ENCODE peak calls at places on chromosomes 1 and 21, in seven cellular contexts. A is prostate gland; V is dorsolateral prefrontal cortex; J is Karpas-422; B is OCI-LY7; U is keratinocyte; R is CD8-positive, alpha-beta memory T cell. X is an unnamed sample.

GRCh38 chr1:244435562-244436205 is 16.0 kb downstream of the ADSS2 start:
- DNase-seq in A (no peak), B (no peak), U (no peak), V (no peak), R (no peak), J (no peak), X (no peak)

GRCh38 chr1:228259951-228260350 is 52.1 kb downstream of the OBSCN start:
- DNase-seq in V (no peak), U (no peak), J (no peak), A (no peak), R (no peak), B (no peak), X (no peak)

GRCh38 chr21:24011087-24011486 is 1596.2 kb downstream of the MRPL39 start:
- DNase-seq in U (no peak), A (no peak), V (no peak), B (no peak), J (no peak), R (no peak), X (no peak)

GRCh38 chr1:216702170-216702569 is 21.1 kb downstream of the ESRRG start:
- DNase-seq in U (no peak), J (peak), V (no peak), B (peak), A (no peak), R (no peak), X (no peak)

GRCh38 chr1:210292276-210292851 is 36.3 kb upstream of the HHAT start:
- DNase-seq in R (no peak), A (peak), U (no peak), V (no peak), J (no peak), B (no peak), X (no peak)

GRCh38 chr1:6969106-6969505 is 183.9 kb downstream of the CAMTA1 start:
- DNase-seq in J (no peak), V (no peak), B (no peak), U (no peak), A (no peak), R (no peak), X (no peak)

GRCh38 chr1:198265073-198265661 is 108.4 kb downstream of the NEK7 start:
- DNase-seq in V (no peak), B (no peak), J (no peak), U (no peak), A (no peak), R (no peak), X (no peak)

GRCh38 chr1:182784556-182785171 is 4.9 kb upstream of the NPL start:
- DNase-seq in V (no peak), A (peak), J (peak), U (no peak), R (peak), B (peak), X (no peak)

GRCh38 chr1:160438935-160439334 is 38.6 kb downstream of the VANGL2 start:
- DNase-seq in V (no peak), B (peak), R (no peak), J (no peak), U (no peak), A (no peak), X (no peak)

GRCh38 chr1:204001166-204001901 is 71.6 kb upstream of the SOX13 start:
- DNase-seq in B (no peak), J (no peak), A (no peak), U (no peak), V (no peak), R (no peak), X (no peak)

GRCh38 chr21:32302560-32302959 is 3.9 kb downstream of the MRAP start:
- DNase-seq in B (no peak), J (no peak), A (no peak), V (no peak), R (no peak), U (no peak), X (no peak)

GRCh38 chr1:20405893-20406604 is 80.0 kb downstream of the CAMK2N1 start:
- DNase-seq in J (peak), B (peak), A (no peak), V (no peak), U (no peak), R (no peak), X (no peak)

GRCh38 chr1:2046225-2046917 is 3.8 kb upstream of the PRKCZ start:
- DNase-seq in U (no peak), R (no peak), V (no peak), B (peak), J (peak), A (peak), X (peak)

GRCh38 chr1:3467096-3468036 is 12.9 kb downstream of the ARHGEF16 start:
- DNase-seq in V (no peak), B (no peak), A (no peak), J (no peak), R (no peak), U (no peak), X (no peak)

GRCh38 chr1:14507227-14507626 is 91.3 kb upstream of the KAZN start:
- DNase-seq in R (no peak), J (no peak), A (no peak), U (no peak), B (no peak), V (no peak), X (no peak)

GRCh38 chr1:39590546-39590945 is 14.0 kb upstream of the PABPC4 start:
- DNase-seq in B (no peak), U (no peak), A (no peak), V (no peak), J (no peak), R (no peak), X (no peak)

GRCh38 chr1:167092653-167093052 is 1.2 kb upstream of the STYXL2 start:
- DNase-seq in R (no peak), U (no peak), V (no peak), B (no peak), J (no peak), A (no peak), X (no peak)

GRCh38 chr1:100879422-100879821 is 15.2 kb downstream of the EXTL2 start:
- DNase-seq in B (no peak), A (no peak), R (no peak), J (no peak), V (no peak), U (no peak), X (no peak)

GRCh38 chr21:26641062-26641461 is 68.0 kb upstream of the CYYR1 start:
- DNase-seq in A (no peak), V (no peak), R (no peak), B (no peak), U (no peak), J (no peak), X (no peak)

GRCh38 chr1:20339811-20340457 is 49.3 kb downstream of the VWA5B1 start:
- DNase-seq in U (no peak), R (no peak), B (no peak), V (no peak), A (no peak), J (no peak), X (no peak)

GRCh38 chr1:226126824-226127591 is 59.5 kb downstream of the ACBD3 start:
- DNase-seq in R (no peak), U (no peak), B (peak), J (no peak), V (no peak), A (peak), X (no peak)

GRCh38 chr1:218739426-218739825 is 394.3 kb downstream of the TGFB2 start:
- DNase-seq in R (no peak), J (no peak), B (no peak), U (no peak), A (no peak), V (no peak), X (no peak)

GRCh38 chr1:228178737-228179720 is 13.4 kb downstream of the IBA57 start:
- DNase-seq in V (no peak), R (no peak), A (no peak), J (no peak), B (no peak), U (no peak), X (no peak)

GRCh38 chr1:241518447-241519307 is 878 bp downstream of the FH start:
- DNase-seq in J (peak), V (no peak), R (peak), B (peak), A (no peak), U (no peak), X (no peak)

GRCh38 chr1:27116697-27117096 is 38.2 kb downstream of the SLC9A1 start:
- DNase-seq in B (no peak), V (no peak), R (no peak), J (no peak), U (no peak), A (no peak), X (no peak)

GRCh38 chr1:1204425-1204920 is 1.9 kb downstream of the TNFRSF18 start:
- DNase-seq in B (no peak), U (no peak), V (no peak), A (no peak), R (no peak), J (no peak), X (no peak)

GRCh38 chr1:211473823-211474222 is 18.1 kb downstream of the RD3 start:
- DNase-seq in B (no peak), J (no peak), R (no peak), U (no peak), A (no peak), V (no peak), X (no peak)

GRCh38 chr21:45533731-45534571 is 8.3 kb downstream of the SLC19A1 start:
- DNase-seq in V (no peak), A (no peak), R (no peak), U (no peak), J (no peak), B (no peak), X (no peak)

GRCh38 chr21:31161157-31161556 is 122.9 kb upstream of the KRTAP19-8 start:
- DNase-seq in B (no peak), V (peak), R (no peak), J (no peak), A (no peak), U (peak), X (peak)
- H3K27ac ChIP-seq in B (no peak), V (peak), R (no peak), J (no peak), A (no peak), U (peak), X (peak)

DNA sequence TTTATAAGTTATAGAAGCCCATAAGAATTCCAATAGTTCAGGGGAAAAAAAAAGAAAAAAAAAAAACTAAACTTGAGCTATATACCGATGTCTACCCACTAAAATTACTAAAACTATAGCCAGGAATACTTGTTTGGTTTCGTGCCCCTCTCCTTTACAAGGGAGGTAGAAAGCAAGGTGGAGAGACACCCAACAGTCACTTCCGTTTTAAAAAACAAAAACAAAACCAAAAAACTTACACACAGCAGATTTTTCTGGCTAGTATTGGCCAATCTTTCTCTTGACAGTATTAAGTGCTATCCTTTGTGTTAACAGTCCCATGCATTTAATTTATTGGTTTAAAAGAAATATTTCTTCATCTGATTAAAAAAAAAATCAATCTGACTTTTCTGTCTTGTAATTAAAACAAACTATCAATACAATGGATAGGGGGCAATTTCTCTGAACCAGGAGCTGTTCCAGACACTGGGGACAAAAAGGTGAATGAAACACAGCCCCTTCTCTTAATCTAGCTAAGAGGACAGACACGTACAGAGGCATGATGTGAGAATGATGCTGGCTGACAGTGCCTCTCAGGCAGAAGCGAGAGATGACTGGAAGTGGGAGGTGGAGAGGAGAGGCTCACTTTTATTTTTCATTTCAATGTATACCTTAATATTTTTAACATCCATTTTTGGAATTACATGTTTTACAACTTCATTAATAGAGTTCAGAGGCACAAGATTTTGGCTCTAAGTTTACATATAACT is 214.8 kb downstream of the RERE start:
- DNase-seq in A (no peak), V (no peak), B (no peak), U (no peak), J (no peak), R (no peak), X (no peak)
- H3K27ac ChIP-seq in A (no peak), V (no peak), B (no peak), U (no peak), J (no peak), R (no peak), X (no peak)

GRCh38 chr1:187236145-187236544 is 407.4 kb downstream of the PLA2G4A start:
- DNase-seq in U (no peak), R (no peak), B (no peak), J (no peak), V (no peak), A (no peak), X (no peak)
- H3K27ac ChIP-seq in U (no peak), R (no peak), B (no peak), J (no peak), V (no peak), A (no peak), X (no peak)

GRCh38 chr1:116923421-116923820 is 13.7 kb downstream of the PTGFRN start:
- DNase-seq in R (no peak), V (no peak), A (no peak), U (no peak), J (no peak), B (no peak), X (no peak)
- H3K27ac ChIP-seq in R (no peak), V (no peak), A (no peak), U (peak), J (no peak), B (no peak), X (no peak)

GRCh38 chr1:109621402-109622101 is 1.9 kb downstream of the AMPD2 start:
- DNase-seq in R (no peak), U (no peak), V (no peak), J (no peak), A (no peak), B (no peak), X (no peak)

GRCh38 chr1:109622103-109622892 is 2.7 kb downstream of the AMPD2 start:
- DNase-seq in B (no peak), V (no peak), J (no peak), R (no peak), U (no peak), A (no peak), X (no peak)

GRCh38 chr1:109619655-109620395 is at the start of gene AMPD2:
- DNase-seq in R (peak), V (no peak), B (peak), A (peak), J (peak), U (no peak), X (no peak)

GRCh38 chr1:109620396-109620817 is 770 bp downstream of the AMPD2 start:
- DNase-seq in V (no peak), B (no peak), R (no peak), J (no peak), A (no peak), U (no peak), X (no peak)

DNA sequence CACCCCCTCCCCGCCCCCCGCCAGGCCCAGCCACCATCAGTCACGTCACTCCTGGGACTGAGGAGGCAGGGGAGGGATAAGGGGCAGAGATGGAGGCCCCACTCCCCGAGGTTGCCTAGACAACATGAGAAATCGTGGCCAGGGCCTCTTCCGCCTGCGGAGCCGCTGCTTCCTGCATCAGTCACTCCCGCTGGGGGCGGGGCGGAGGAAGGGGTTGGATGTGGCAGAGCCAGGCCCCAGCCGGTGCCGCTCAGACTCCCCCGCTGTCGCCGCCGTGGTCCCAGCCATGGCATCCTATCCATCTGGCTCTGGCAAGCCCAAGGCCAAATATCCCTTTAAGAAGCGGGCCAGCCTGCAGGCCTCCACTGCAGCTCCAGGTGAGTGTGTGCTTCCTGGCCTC is 1.3 kb downstream of the AMPD2 start:
- DNase-seq in R (peak), A (peak), V (peak), J (peak), U (no peak), B (peak), X (peak)
- H3K27ac ChIP-seq in R (peak), A (peak), V (peak), J (peak), U (peak), B (peak), X (peak)

GRCh38 chr1:175893192-175893591 is 149.8 kb upstream of the TNR start:
- DNase-seq in J (no peak), U (no peak), V (no peak), A (no peak), B (no peak), R (no peak), X (no peak)

GRCh38 chr1:175892686-175893085 is 149.3 kb upstream of the TNR start:
- DNase-seq in B (no peak), V (no peak), A (no peak), U (no peak), R (no peak), J (no peak), X (no peak)

GRCh38 chr1:175894543-175894942 is 151.1 kb upstream of the TNR start:
- DNase-seq in J (no peak), R (no peak), A (no peak), V (no peak), B (no peak), U (no peak), X (no peak)

GRCh38 chr1:175891783-175892309 is 148.5 kb upstream of the TNR start:
- DNase-seq in R (no peak), J (no peak), A (no peak), B (no peak), V (no peak), U (no peak), X (no peak)

DNA sequence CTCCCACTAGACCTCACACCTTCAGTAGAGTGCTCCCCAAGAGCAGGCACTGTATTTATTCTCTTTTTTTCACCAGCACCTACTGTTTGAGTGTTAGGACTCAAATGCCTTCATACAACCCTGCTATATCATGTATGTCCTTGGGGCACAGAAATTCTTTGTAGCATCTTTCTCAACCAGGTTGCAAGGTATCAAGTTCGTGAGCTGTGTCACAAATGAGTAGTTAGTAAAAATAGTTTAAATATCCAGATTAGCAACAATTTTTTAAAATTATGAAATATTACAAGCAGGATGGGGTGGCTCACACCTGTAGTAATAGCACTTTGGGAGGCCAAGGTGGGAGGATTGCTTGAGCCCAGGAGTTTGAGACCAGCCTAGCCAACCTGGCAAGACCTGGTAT is 152.6 kb upstream of the TNR start:
- DNase-seq in U (no peak), J (no peak), R (no peak), B (no peak), V (no peak), A (no peak), X (no peak)
- H3K27ac ChIP-seq in U (no peak), J (no peak), R (no peak), B (no peak), V (no peak), A (no peak), X (no peak)

X was measured in substantia nigra.